ENCODE peak calls at places on chromosome 17, in six cellular contexts. T is spleen, S is AG09319, L is HL-60, J is prostate gland, O is type B pancreatic cell. U is an unnamed sample.

GRCh38 chr17:59853168-59853918 is 39.4 kb downstream of the TUBD1 start:
- DNase-seq in O (no peak), J (peak), L (no peak), T (peak), S (peak), U (peak)

GRCh38 chr17:59633658-59634359 is 14.1 kb downstream of the CLTC start:
- DNase-seq in J (no peak), S (no peak), T (no peak), L (no peak), O (no peak), U (no peak)

GRCh38 chr17:82153745-82154375 is 55.8 kb upstream of the FASN start:
- DNase-seq in T (peak), L (peak), O (peak), S (peak), J (peak), U (peak)

GRCh38 chr17:62965149-62965648 is 836 bp upstream of the TANC2 start:
- DNase-seq in S (no peak), L (no peak), T (no peak), J (no peak), O (no peak), U (no peak)

GRCh38 chr17:16988749-16989229 is 16.9 kb upstream of the TNFRSF13B start:
- DNase-seq in O (no peak), J (no peak), L (no peak), S (no peak), T (no peak), U (no peak)

GRCh38 chr17:28985950-28986713 is 19.7 kb downstream of the SEZ6 start:
- DNase-seq in J (no peak), O (no peak), L (no peak), S (no peak), T (no peak), U (no peak)

GRCh38 chr17:63124536-63124935 is 158.5 kb downstream of the TANC2 start:
- DNase-seq in L (no peak), J (no peak), O (no peak), T (no peak), S (no peak), U (no peak)

GRCh38 chr17:78774956-78775571 is 7.0 kb downstream of the CYTH1 start:
- DNase-seq in J (no peak), O (no peak), S (no peak), L (peak), T (peak), U (peak)

GRCh38 chr17:34579017-34579946 is at the start of gene TMEM132E:
- DNase-seq in T (no peak), S (no peak), L (no peak), J (peak), O (no peak), U (no peak)

GRCh38 chr17:70130274-70130673 is 39.1 kb upstream of the KCNJ2 start:
- DNase-seq in J (no peak), T (no peak), S (no peak), L (no peak), O (no peak), U (no peak)

GRCh38 chr17:52389632-52390031 is 231.1 kb upstream of the CA10 start:
- DNase-seq in S (no peak), T (no peak), L (no peak), O (no peak), J (no peak), U (no peak)

GRCh38 chr17:36907407-36907806 is 29.9 kb upstream of the LHX1 start:
- DNase-seq in O (no peak), L (no peak), T (no peak), J (no peak), S (no peak), U (no peak)

GRCh38 chr17:75547091-75547490 is 21.6 kb downstream of the LLGL2 start:
- DNase-seq in O (no peak), J (peak), S (no peak), T (no peak), L (no peak), U (no peak)

GRCh38 chr17:19975601-19976000 is 2.0 kb downstream of the AKAP10 start:
- DNase-seq in S (no peak), T (no peak), J (no peak), O (no peak), L (no peak), U (no peak)

GRCh38 chr17:49850772-49851386 is 3.0 kb upstream of the TAC4 start:
- DNase-seq in S (no peak), L (no peak), J (no peak), T (peak), O (no peak), U (no peak)

GRCh38 chr17:63626551-63627228 is 4.5 kb downstream of the MAP3K3 start:
- DNase-seq in S (no peak), L (no peak), O (no peak), J (no peak), T (no peak), U (no peak)

GRCh38 chr17:13016881-13017622 is 775 bp downstream of the ELAC2 start:
- DNase-seq in T (no peak), O (no peak), S (no peak), J (no peak), L (no peak), U (peak)

GRCh38 chr17:31919802-31920525 is 16.8 kb upstream of the SUZ12 start:
- DNase-seq in O (no peak), L (no peak), T (no peak), J (no peak), S (no peak), U (peak)

GRCh38 chr17:74663566-74663965 is 40.0 kb upstream of the CD300E start:
- DNase-seq in L (no peak), O (no peak), T (no peak), J (no peak), S (no peak), U (peak)

GRCh38 chr17:49214665-49215360 is 4.3 kb downstream of the ABI3 start:
- DNase-seq in O (no peak), J (no peak), L (no peak), S (no peak), T (no peak), U (peak)

GRCh38 chr17:38333635-38334295 is 10.0 kb downstream of the GPR179 start:
- DNase-seq in T (no peak), O (no peak), L (no peak), J (no peak), S (no peak), U (peak)

GRCh38 chr17:9790889-9791876 is at the start of gene DHRS7C:
- DNase-seq in L (no peak), T (no peak), S (no peak), O (no peak), J (no peak), U (no peak)

GRCh38 chr17:3890082-3890892 is 2.6 kb downstream of the CAMKK1 start:
- DNase-seq in S (peak), T (no peak), J (peak), O (no peak), L (no peak), U (peak)

GRCh38 chr17:81412490-81413093 is 17.3 kb downstream of the BAHCC1 start:
- DNase-seq in J (no peak), S (no peak), O (no peak), T (peak), L (no peak), U (peak)

GRCh38 chr17:18181358-18181757 is 2.3 kb upstream of the ALKBH5 start:
- DNase-seq in O (no peak), T (no peak), L (no peak), J (no peak), S (no peak), U (peak)

GRCh38 chr17:67200727-67201301 is 44.2 kb downstream of the HELZ start:
- DNase-seq in L (peak), O (no peak), T (no peak), J (no peak), S (no peak), U (peak)

GRCh38 chr17:78861229-78861628 is 20.6 kb upstream of the USP36 start:
- DNase-seq in J (no peak), T (no peak), S (no peak), O (no peak), L (no peak), U (no peak)

GRCh38 chr17:75047398-75048098 is 523 bp downstream of the KCTD2 start:
- DNase-seq in T (peak), S (no peak), O (no peak), J (no peak), L (no peak), U (peak)

GRCh38 chr17:4165301-4166010 is 22.5 kb downstream of the CYB5D2 start:
- DNase-seq in T (no peak), L (no peak), O (no peak), J (no peak), S (no peak), U (no peak)

GRCh38 chr17:14859521-14859920 is 405.6 kb downstream of the PMP22 start:
- DNase-seq in O (no peak), J (no peak), S (no peak), L (no peak), T (no peak), U (no peak)

GRCh38 chr17:8914554-8914953 is 47.1 kb upstream of the PIK3R6 start:
- DNase-seq in T (no peak), S (no peak), O (peak), L (no peak), J (no peak), U (no peak)

GRCh38 chr17:29140051-29140582 is 40.1 kb downstream of the MYO18A start:
- DNase-seq in L (peak), T (peak), J (peak), S (no peak), O (no peak), U (peak)

GRCh38 chr17:65888649-65889048 is 303.3 kb downstream of the CEP112 start:
- DNase-seq in L (no peak), O (no peak), S (no peak), J (no peak), T (no peak), U (no peak)

GRCh38 chr17:58238147-58238634 is at the start of gene LPO:
- DNase-seq in T (no peak), J (no peak), S (no peak), L (no peak), O (no peak), U (peak)

GRCh38 chr17:50370052-50370451 is 2.9 kb downstream of the MRPL27 start:
- DNase-seq in T (peak), L (no peak), S (no peak), J (no peak), O (no peak), U (no peak)

GRCh38 chr17:79919164-79919585 is 79.9 kb upstream of the CBX4 start:
- DNase-seq in S (peak), L (no peak), J (peak), T (peak), O (no peak), U (peak)
- TF ChIP-seq CTCF in S (no peak), L (no peak), J (no peak), T (no peak), O (no peak), U (no peak)

GRCh38 chr17:44916781-44917241 is 1.5 kb upstream of the GFAP start:
- DNase-seq in L (no peak), O (no peak), J (peak), T (peak), S (no peak), U (peak)
- TF ChIP-seq CTCF in L (no peak), O (no peak), J (no peak), T (no peak), S (peak), U (no peak)

GRCh38 chr17:6470146-6470718 is 26.0 kb downstream of the PIMREG start:
- DNase-seq in O (no peak), T (no peak), S (no peak), L (no peak), J (no peak), U (no peak)

GRCh38 chr17:6473128-6473767 is 29.0 kb downstream of the PIMREG start:
- DNase-seq in T (peak), S (peak), J (peak), O (peak), L (peak), U (peak)

GRCh38 chr17:6470751-6471521 is 26.7 kb downstream of the PIMREG start:
- DNase-seq in S (no peak), T (no peak), L (no peak), O (no peak), J (no peak), U (no peak)

GRCh38 chr17:6472517-6472916 is 28.3 kb downstream of the PIMREG start:
- DNase-seq in O (no peak), L (no peak), S (no peak), J (no peak), T (no peak), U (no peak)

DNA sequence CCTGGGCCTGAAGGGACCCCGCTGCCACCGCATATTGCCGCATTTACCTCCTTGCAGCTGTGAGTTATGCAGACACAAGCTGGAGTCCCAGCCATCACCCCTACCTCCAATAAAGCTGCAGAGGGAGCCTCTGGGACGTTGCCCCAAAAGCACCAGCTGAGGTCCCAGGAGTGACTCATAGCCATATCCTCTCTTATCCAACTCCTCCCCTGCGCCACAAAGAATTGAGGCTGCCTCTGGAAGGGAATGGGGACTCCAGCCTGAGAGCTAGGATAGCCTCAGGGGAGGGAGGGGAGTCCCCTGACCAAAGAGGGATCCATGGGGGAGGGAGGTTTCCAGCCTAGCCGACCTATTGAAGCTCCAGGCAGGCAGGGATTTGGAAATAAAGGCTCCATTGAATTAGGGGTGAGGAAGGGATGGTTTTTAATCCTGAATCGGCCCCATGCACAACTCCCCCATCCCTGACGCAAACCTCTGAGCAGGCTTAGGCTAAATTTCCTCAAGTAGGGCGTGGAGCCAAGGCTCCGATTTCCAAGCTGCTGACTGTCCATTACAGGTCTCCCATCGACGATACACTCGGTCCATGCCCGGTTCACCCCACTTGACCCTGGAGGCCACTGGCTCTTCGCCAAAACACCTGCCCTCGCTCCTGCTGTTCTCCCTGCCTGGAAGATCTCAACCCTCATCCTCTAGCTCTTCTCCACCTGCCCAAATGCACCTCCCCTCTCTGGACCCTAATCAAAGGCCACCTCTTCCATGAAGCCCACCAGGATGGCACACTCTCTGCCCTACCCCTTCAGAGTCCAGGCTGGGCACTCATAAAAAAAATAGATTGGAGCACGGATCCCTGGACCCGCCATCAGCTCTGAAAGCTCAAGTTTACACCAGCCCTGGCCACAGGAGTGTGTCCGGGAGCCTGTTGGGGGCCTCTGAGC is 27.5 kb downstream of the PIMREG start:
- DNase-seq in T (no peak), O (no peak), J (no peak), S (peak), L (no peak), U (peak)
- TF ChIP-seq CTCF in T (no peak), O (no peak), J (no peak), S (peak), L (no peak), U (peak)

GRCh38 chr17:40559016-40559853 is 6.0 kb downstream of the CCR7 start:
- DNase-seq in L (no peak), J (peak), O (peak), S (no peak), T (peak), U (no peak)
- TF ChIP-seq CTCF in L (no peak), J (no peak), O (no peak), S (no peak), T (no peak), U (no peak)

GRCh38 chr17:45018514-45019176 is 32.8 kb downstream of the DCAKD start:
- DNase-seq in S (no peak), O (no peak), L (no peak), T (no peak), J (no peak), U (no peak)
- TF ChIP-seq CTCF in S (no peak), O (no peak), L (no peak), T (no peak), J (no peak), U (no peak)

DNA sequence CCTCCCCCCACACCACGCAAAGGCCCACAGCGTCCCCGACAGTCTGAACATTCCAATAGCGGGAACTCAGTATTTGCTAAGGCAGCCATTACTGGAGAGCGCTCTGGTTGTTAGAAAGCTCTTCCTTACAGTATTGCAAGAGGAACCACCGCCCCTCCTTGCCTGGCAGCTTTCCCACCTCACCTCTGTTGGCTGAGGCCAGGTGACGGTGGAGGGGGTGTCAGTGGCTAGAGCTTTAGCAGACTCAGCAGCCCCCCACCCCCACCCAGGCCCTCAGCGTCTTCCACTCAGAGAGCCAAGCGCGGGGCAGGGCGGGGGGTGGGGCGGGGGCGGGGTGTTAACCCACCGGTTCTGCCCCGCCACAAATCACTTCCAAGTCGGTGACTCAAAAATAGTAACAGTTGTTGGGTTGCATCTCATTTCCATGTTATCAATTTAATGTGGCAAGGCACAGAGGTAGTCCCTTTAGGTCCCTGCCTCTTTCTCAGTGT is 2.3 kb upstream of the PLEKHH3 start:
- DNase-seq in O (no peak), J (peak), T (no peak), S (no peak), L (no peak), U (peak)
- TF ChIP-seq CTCF in O (no peak), J (no peak), T (no peak), S (no peak), L (no peak), U (no peak)